ENCODE peak calls at places on chromosome 2, in seven cellular contexts. K is adrenal gland; N is CD8-positive, alpha-beta memory T cell; E is CD4-positive, CD25-positive, alpha-beta regulatory T cell; T is coronary artery; S is right cardiac atrium; Z is keratinocyte. X is an unnamed sample.

GRCh38 chr2:159797468-159798375 is at the start of gene CD302:
- DNase-seq in Z (no peak), T (peak), E (peak), K (peak), N (peak), S (peak), X (no peak)

GRCh38 chr2:150175034-150175433 is 312.4 kb downstream of the RND3 start:
- DNase-seq in K (no peak), Z (no peak), S (no peak), E (no peak), N (no peak), T (no peak), X (no peak)

GRCh38 chr2:195985731-195986130 is 82.9 kb downstream of the DNAH7 start:
- DNase-seq in S (no peak), E (no peak), N (no peak), K (no peak), Z (no peak), T (no peak), X (no peak)

GRCh38 chr2:240430595-240430994 is 4.9 kb upstream of the GPC1 start:
- DNase-seq in S (peak), E (no peak), K (no peak), T (peak), N (peak), Z (no peak), X (no peak)

GRCh38 chr2:84905181-84906107 is at the start of gene TMSB10:
- DNase-seq in S (peak), Z (no peak), T (peak), K (peak), N (peak), E (peak), X (peak)

GRCh38 chr2:164024396-164024795 is 288.6 kb upstream of the FIGN start:
- DNase-seq in E (no peak), N (no peak), K (no peak), T (no peak), Z (no peak), S (no peak), X (no peak)

GRCh38 chr2:176071330-176072291 is 12.2 kb downstream of the EVX2 start:
- DNase-seq in K (no peak), E (no peak), T (peak), S (no peak), Z (no peak), N (no peak), X (no peak)

GRCh38 chr2:7639476-7639875 is 722.3 kb downstream of the RNF144A start:
- DNase-seq in T (no peak), E (no peak), S (no peak), K (peak), N (no peak), Z (no peak), X (no peak)

GRCh38 chr2:18398833-18399232 is 161.6 kb downstream of the RDH14 start:
- DNase-seq in E (no peak), T (no peak), K (no peak), Z (no peak), S (no peak), N (no peak), X (no peak)

GRCh38 chr2:209463226-209463625 is 39.4 kb downstream of the MAP2 start:
- DNase-seq in Z (no peak), E (no peak), S (no peak), K (no peak), N (no peak), T (no peak), X (no peak)

GRCh38 chr2:39620067-39620466 is 45.6 kb upstream of the TMEM178A start:
- DNase-seq in S (peak), N (no peak), T (peak), K (peak), E (peak), Z (no peak), X (no peak)

GRCh38 chr2:60553496-60553991 is at the start of gene BCL11A:
- DNase-seq in K (peak), S (peak), N (no peak), T (no peak), Z (peak), E (no peak), X (no peak)

GRCh38 chr2:20615466-20616241 is 35.2 kb downstream of the HS1BP3 start:
- DNase-seq in T (peak), Z (no peak), S (peak), E (no peak), N (no peak), K (peak), X (no peak)

GRCh38 chr2:117980783-117981676 is 32.8 kb downstream of the CCDC93 start:
- DNase-seq in N (no peak), T (no peak), S (no peak), K (peak), E (no peak), Z (peak), X (no peak)

GRCh38 chr2:17166506-17166905 is 351.7 kb downstream of the RAD51AP2 start:
- DNase-seq in T (no peak), S (no peak), K (no peak), N (no peak), Z (no peak), E (no peak), X (no peak)

GRCh38 chr2:61855178-61855523 is 1.3 kb upstream of the FAM161A start:
- DNase-seq in E (no peak), N (no peak), K (peak), S (peak), Z (no peak), T (no peak), X (peak)

GRCh38 chr2:154952346-154953010 is 254.0 kb downstream of the KCNJ3 start:
- DNase-seq in T (no peak), N (no peak), S (no peak), Z (no peak), K (no peak), E (no peak), X (no peak)

GRCh38 chr2:61218817-61219170 is 56.8 kb downstream of the C2orf74 start:
- DNase-seq in S (no peak), T (no peak), K (no peak), E (no peak), N (no peak), Z (no peak), X (no peak)

GRCh38 chr2:119697290-119698013 is 18.5 kb downstream of the TMEM177 start:
- DNase-seq in T (no peak), E (no peak), N (no peak), S (no peak), K (no peak), Z (no peak), X (no peak)

GRCh38 chr2:46480562-46480961 is 1.2 kb downstream of the TMEM247 start:
- DNase-seq in N (no peak), T (no peak), K (no peak), S (no peak), Z (no peak), E (no peak), X (no peak)
- H3K27ac ChIP-seq in N (no peak), T (no peak), K (no peak), S (no peak), Z (no peak), E (no peak), X (no peak)

DNA sequence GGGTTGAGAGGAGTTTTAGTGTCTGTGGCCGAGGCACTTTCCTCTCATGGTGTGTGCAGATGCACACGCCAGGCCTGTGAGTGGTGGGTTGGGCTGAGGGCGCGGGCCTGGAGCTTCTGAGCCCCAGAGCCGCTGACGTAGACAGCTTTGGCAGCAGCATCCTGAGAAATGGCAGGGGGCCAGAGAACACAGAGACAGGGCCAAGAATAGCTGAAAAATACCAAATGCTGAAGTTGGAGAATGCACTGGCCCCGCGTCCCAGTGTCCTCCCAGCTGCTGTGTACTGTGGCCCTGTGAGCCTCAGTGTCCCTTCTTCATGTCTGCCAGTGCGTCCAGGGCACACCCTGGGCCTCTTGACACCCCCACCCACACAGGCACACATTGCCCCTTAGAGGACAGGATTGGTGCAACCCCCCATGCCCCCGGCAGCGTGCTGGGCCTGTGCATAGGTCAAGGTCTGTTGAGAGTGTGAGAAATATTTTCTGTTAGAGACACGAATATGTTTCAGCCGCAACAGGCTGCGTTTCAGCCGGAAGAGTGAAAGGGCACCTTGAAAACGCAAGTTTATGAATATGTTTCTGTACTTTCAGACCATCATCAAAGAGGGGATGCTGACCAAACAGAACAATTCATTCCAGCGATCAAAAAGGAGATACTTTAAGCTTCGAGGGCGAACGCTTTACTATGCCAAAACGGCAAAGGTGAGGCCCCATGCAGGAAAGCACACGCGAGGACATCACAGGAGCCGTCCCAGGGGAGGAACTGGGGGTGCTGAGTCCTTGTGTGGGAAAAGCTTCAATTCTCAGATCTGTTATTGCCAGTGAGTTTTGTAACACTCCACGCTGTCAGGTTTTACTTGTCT is 33.6 kb downstream of the DGKD start:
- DNase-seq in E (no peak), T (peak), Z (no peak), K (peak), S (peak), N (no peak), X (peak)
- H3K4me3 ChIP-seq in E (no peak), T (peak), Z (no peak), K (no peak), S (no peak), N (no peak), X (no peak)

GRCh38 chr2:3489449-3490115 is 29.7 kb downstream of the ADI1 start:
- DNase-seq in E (no peak), S (no peak), Z (no peak), K (no peak), N (no peak), T (no peak), X (no peak)

GRCh38 chr2:3487432-3487831 is 31.9 kb downstream of the ADI1 start:
- DNase-seq in K (no peak), N (no peak), E (no peak), T (no peak), Z (no peak), S (peak), X (no peak)

GRCh38 chr2:3488768-3489448 is 30.4 kb downstream of the ADI1 start:
- DNase-seq in K (no peak), Z (no peak), N (no peak), S (no peak), T (no peak), E (no peak), X (no peak)

GRCh38 chr2:3487028-3487425 is 32.3 kb downstream of the ADI1 start:
- DNase-seq in E (no peak), Z (no peak), K (no peak), N (no peak), T (no peak), S (no peak), X (no peak)

GRCh38 chr2:3487931-3488554 is 31.3 kb downstream of the ADI1 start:
- DNase-seq in T (no peak), N (no peak), Z (no peak), S (no peak), E (no peak), K (peak), X (no peak)
- H3K27ac ChIP-seq in T (no peak), N (no peak), Z (no peak), S (no peak), E (no peak), K (no peak), X (no peak)

GRCh38 chr2:128378231-128379020 is 59.8 kb upstream of the HS6ST1 start:
- DNase-seq in S (no peak), N (no peak), T (peak), K (no peak), E (no peak), Z (no peak), X (no peak)

GRCh38 chr2:128380061-128380889 is 61.6 kb upstream of the HS6ST1 start:
- DNase-seq in T (peak), E (no peak), Z (no peak), N (no peak), K (no peak), S (no peak), X (no peak)

GRCh38 chr2:128384446-128384845 is 65.8 kb upstream of the HS6ST1 start:
- DNase-seq in T (peak), S (peak), Z (no peak), K (no peak), E (no peak), N (no peak), X (no peak)

GRCh38 chr2:128379021-128380005 is 60.6 kb upstream of the HS6ST1 start:
- DNase-seq in N (no peak), Z (no peak), T (peak), K (no peak), E (no peak), S (peak), X (peak)

GRCh38 chr2:128381001-128381938 is 62.6 kb upstream of the HS6ST1 start:
- DNase-seq in K (no peak), N (no peak), T (peak), Z (no peak), E (no peak), S (peak), X (no peak)
- H3K4me3 ChIP-seq in K (no peak), N (no peak), T (no peak), Z (no peak), E (no peak), S (no peak), X (no peak)

DNA sequence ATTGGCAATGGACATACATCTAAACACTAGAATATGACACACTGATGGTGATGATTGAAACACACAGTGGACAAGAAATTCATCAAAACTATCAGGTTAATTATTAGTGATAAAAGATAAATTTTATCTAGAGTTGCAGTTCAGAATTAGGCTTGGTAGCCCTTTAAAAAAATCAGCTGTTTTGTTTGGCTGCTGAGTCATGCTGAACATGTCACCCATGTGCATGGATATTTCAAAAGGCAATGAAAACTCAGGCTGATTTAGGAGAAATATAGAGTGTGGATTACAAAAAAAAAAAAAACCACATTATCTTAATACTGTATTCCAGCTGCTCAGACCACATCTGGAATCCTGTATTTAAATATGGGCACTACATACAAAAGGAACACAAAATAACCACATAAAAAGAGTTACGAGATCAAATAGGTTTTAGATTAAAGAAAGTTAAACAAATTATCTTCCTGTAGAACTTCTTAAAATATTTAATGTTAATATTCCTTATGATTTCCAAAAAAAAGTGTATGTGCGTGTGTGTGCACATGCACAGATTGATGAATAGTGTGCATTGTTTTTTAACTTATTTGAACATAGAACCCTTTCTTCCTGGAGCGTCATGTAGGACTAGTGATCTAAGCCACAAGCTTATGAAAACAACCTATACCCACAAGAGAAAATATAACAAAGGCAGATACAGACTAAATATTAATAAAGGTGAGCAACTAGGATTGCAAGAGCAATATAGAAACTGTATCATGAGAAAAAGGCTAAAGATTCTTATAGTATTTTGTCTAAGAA is 186.2 kb downstream of the STK39 start:
- DNase-seq in K (no peak), S (no peak), N (no peak), T (no peak), Z (no peak), E (no peak), X (no peak)
- H3K27ac ChIP-seq in K (no peak), S (no peak), N (no peak), T (no peak), Z (no peak), E (no peak), X (no peak)

DNA sequence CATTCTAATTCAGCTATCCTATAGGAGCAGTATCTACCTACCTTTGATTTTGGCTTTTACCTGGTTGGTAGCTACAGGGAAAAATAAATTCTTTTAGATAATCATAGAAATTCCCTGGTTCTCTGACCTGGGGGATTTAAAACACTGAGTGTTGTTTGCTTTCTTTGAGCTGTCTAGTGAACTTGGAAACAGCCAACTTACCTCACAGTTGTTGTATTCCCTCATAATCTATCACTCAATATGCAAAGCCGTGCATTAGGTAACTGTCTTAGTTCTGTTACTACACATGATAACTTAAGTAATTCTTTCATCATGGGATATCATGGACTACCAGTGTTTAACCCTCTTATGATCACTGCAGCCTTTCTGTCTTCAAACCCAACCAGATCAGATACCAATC is 127.8 kb downstream of the TTC27 start:
- DNase-seq in E (no peak), K (no peak), Z (no peak), N (no peak), T (no peak), S (no peak), X (no peak)
- H3K4me3 ChIP-seq in E (peak), K (no peak), Z (no peak), N (peak), T (no peak), S (no peak), X (no peak)

DNA sequence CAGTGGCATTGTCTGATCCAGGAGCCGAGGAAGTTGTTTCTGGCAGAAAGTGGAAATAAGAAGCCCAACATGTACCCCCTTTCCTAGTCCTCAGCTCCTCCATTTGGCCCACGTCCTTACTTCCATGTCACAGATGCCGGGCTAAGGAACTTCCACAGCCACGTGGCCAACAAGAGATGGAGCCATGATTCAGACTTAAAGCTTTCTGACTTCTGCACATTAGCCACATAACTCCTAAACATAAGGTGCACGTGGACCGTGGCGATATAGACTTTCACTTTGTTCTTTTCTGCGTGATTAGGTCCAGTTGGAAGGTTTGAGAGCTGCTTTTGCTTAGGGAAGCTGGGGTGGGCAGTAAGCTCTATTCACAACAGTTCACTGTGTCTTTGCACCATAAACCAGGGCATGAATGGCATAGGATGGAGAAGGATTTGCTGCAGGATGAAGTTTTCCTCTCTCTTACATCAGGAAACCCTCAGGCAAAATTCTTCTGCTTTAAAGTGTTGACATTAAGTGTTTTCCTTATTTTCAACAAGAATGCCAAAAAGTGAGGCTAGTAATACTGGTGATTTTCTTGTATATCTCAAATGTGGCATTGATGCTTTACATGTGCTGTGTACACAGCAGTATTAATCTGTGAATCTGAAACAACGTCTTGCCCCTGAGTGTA is 61.2 kb upstream of the RBM44 start:
- DNase-seq in T (no peak), K (no peak), N (no peak), E (no peak), S (no peak), Z (no peak), X (no peak)
- H3K27ac ChIP-seq in T (peak), K (peak), N (no peak), E (no peak), S (no peak), Z (no peak), X (peak)

X was measured in vagina.